ENCODE peak calls at places on chromosomes 11 and 22, in nine cellular contexts. L is HFF-Myc, D is bronchial epithelial cell, U is transverse colon, H is GM06990, M is MM.1S, W is adrenal gland, F is Calu3, G is WTC11. Y is an unnamed sample.

GRCh38 chr22:47862394-47862793 is 1099.9 kb downstream of the TBC1D22A start:
- DNase-seq in M (no peak), D (no peak), F (no peak), G (no peak), L (no peak), U (no peak), W (no peak), H (no peak), Y (no peak)

GRCh38 chr11:91850533-91851305 is 373.9 kb upstream of the FAT3 start:
- DNase-seq in D (no peak), H (no peak), G (no peak), L (no peak), U (no peak), W (no peak), F (no peak), M (no peak), Y (no peak)

GRCh38 chr11:14414470-14415461 is 55.8 kb upstream of the RRAS2 start:
- DNase-seq in G (no peak), U (no peak), D (peak), M (no peak), W (no peak), F (no peak), L (no peak), H (peak), Y (no peak)

GRCh38 chr11:95154514-95154913 is 64.9 kb downstream of the ENDOD1 start:
- DNase-seq in U (peak), H (peak), M (peak), D (peak), W (peak), F (peak), L (no peak), G (peak), Y (peak)

GRCh38 chr11:47178737-47179654 is 2.3 kb upstream of the ARFGAP2 start:
- DNase-seq in W (no peak), F (no peak), H (no peak), L (no peak), G (no peak), M (no peak), U (no peak), D (no peak), Y (no peak)

GRCh38 chr11:113932788-113933187 is 28.2 kb downstream of the HTR3B start:
- DNase-seq in G (no peak), D (no peak), M (no peak), L (no peak), H (no peak), W (no peak), U (no peak), F (no peak), Y (no peak)

GRCh38 chr11:48107188-48107704 is 109.4 kb upstream of the OR4B1 start:
- DNase-seq in G (no peak), H (peak), U (peak), D (peak), W (no peak), F (no peak), L (no peak), M (peak), Y (no peak)

GRCh38 chr11:124551189-124551588 is 7.7 kb upstream of the OR8B12 start:
- DNase-seq in F (no peak), H (no peak), W (no peak), L (no peak), G (no peak), M (no peak), U (no peak), D (no peak), Y (no peak)

GRCh38 chr11:124536520-124536919 is 6.9 kb downstream of the OR8B12 start:
- DNase-seq in L (no peak), W (peak), H (no peak), M (no peak), F (peak), U (peak), G (peak), D (peak), Y (no peak)

GRCh38 chr11:117096140-117096972 is 1.9 kb downstream of the SIK3 start:
- DNase-seq in G (peak), D (no peak), F (no peak), M (peak), U (peak), W (peak), H (peak), L (no peak), Y (peak)

GRCh38 chr22:30013201-30013600 is 67.1 kb upstream of the HORMAD2 start:
- DNase-seq in H (no peak), L (no peak), U (no peak), F (no peak), G (no peak), D (no peak), W (no peak), M (no peak), Y (no peak)

GRCh38 chr22:42079319-42080251 is at the start of gene SMDT1:
- DNase-seq in U (peak), H (peak), F (peak), L (peak), M (peak), D (peak), W (peak), G (peak), Y (peak)

GRCh38 chr11:36239636-36240035 is 49.6 kb downstream of the COMMD9 start:
- DNase-seq in M (no peak), U (no peak), D (no peak), F (no peak), H (no peak), G (no peak), L (no peak), W (no peak), Y (no peak)

GRCh38 chr11:1352696-1353382 is 36.9 kb upstream of the BRSK2 start:
- DNase-seq in F (no peak), W (no peak), U (no peak), L (no peak), H (no peak), G (no peak), D (no peak), M (no peak), Y (no peak)

GRCh38 chr22:23789638-23790037 is 2.9 kb downstream of the SMARCB1 start:
- DNase-seq in F (no peak), U (no peak), M (no peak), L (no peak), D (no peak), H (no peak), W (no peak), G (no peak), Y (no peak)
- TF ChIP-seq CTCF in F (no peak), U (no peak), M (no peak), L (no peak), D (no peak), H (no peak), W (no peak), G (no peak), Y (peak)

DNA sequence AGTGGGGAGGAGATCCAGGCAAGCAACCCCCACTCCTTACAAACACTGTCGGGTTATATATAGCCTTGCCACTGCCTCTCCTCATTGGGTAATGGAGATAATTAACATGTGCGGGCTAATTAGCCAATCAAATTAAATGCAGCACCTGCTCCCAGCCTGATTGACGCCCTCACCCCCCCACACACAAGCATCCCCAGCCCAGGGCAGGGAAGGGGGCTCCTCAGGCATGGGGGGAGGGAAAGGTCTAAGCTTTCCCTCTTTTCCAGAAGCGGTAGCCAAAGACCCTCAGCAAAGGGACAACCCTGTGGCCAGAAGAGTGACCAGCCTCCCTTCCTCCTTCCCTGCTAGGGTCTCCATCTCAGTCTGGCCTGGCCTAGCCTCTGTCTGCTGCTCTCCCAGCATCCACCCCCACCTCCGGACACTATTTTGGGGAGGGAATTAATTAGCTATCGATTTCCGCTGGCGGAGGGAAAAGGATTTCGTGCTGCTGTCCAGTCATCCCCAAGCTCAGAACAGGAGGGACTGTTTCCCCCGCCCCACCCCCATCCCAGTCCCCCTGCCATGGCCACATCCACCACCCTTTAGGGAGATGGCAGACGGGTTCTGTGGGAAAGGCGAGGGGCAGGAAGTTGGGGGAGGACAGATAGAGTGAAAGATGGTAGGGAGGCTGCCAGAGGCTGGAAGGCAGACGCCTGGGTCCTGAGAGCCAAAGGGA is 7.1 kb downstream of the NRXN2 start:
- DNase-seq in U (no peak), M (no peak), W (no peak), G (no peak), H (no peak), L (no peak), F (no peak), D (no peak), Y (no peak)
- TF ChIP-seq CTCF in U (no peak), M (no peak), W (no peak), G (no peak), H (no peak), L (no peak), F (no peak), D (no peak), Y (no peak)

GRCh38 chr11:83836883-83837654 is 550.9 kb upstream of the CCDC90B start:
- DNase-seq in F (peak), D (peak), L (no peak), U (peak), H (no peak), G (peak), M (peak), W (peak), Y (peak)
- TF ChIP-seq CTCF in F (peak), D (peak), L (peak), U (peak), H (peak), G (peak), M (peak), W (peak), Y (peak)

GRCh38 chr11:71248656-71249055 is 3.7 kb downstream of the SHANK2 start:
- DNase-seq in F (no peak), W (no peak), U (no peak), H (no peak), M (no peak), L (no peak), G (no peak), D (no peak), Y (no peak)
- TF ChIP-seq CTCF in F (no peak), W (no peak), U (no peak), H (no peak), M (no peak), L (no peak), G (no peak), D (no peak), Y (no peak)

DNA sequence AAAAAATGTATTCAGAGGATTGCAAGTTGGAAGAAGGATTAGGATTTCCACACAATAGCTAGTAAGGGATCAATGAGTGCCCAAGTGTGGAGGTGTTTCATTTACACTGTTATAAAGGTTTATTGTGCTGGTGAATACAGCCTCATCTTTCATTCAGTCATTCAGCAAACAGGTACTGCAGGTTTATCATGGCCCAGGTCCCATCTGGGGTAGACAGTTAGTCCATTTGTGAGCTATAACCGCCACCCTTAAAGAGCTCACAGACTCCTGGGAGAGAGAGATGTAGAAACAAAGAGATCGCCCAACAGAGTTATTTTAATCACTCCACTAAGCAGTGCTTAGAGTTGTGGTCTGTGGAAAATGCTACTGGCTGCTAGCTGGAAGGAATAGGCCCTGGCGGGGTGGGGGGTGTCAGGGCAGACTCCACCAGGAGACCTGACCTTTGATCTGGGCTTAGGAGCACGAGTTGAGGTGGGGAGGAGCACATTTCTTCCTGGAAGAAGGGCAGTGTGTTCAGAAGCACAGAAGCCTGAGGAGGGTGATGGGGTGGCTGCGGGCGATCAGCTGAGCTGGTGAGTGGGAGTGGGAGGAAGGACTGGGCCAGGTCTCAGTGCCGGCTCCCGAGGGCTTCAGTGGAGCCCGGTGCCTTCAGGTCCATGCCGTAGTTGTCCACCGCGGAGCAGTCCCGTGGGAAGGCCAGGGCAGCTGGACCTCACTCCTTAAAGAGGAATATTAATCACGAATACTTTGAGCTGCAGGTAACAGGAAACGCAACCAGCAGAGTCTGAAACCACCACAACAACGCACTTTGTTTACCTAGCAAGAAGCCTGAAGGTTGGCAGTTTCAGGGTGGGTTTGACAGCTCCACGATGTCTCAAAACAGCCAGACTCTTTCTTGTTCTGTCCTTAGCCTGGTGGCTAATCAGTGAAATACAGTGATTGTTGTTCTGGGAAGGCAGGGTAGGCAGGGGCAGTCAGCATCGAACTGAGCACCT is 11.2 kb downstream of the TOM1 start:
- DNase-seq in M (peak), G (no peak), H (peak), D (no peak), F (peak), U (peak), W (no peak), L (no peak), Y (no peak)
- TF ChIP-seq CTCF in M (peak), G (no peak), H (no peak), D (no peak), F (no peak), U (no peak), W (no peak), L (no peak), Y (no peak)